ENCODE peak calls at places on chromosomes 4 and X, in nine cellular contexts. One of them, this sample, is unnamed.
A peak's percentile ranks its signal among the peaks of the same experiment; 100 is the strongest.

GRCh38 chrX:123756320-123756719 is 23.5 kb upstream of the THOC2 start:
- DNase-seq in mesothelial cell of epicardium: no peak
- DNase-seq in OCI-LY7: no peak
- DNase-seq in AG08396: peak; percentile 21
- DNase-seq in activated CD4-positive, alpha-beta T cell treated with anti-CD3 and anti-CD28 coated beads for 36 hours: no peak
- DNase-seq in NCI-H1930: no peak
- DNase-seq in Karpas-422: no peak
- DNase-seq in head of caudate nucleus: no peak
- DNase-seq in HCEC 1CT: peak; percentile 43
- DNase-seq in this sample: no peak

GRCh38 chrX:27555514-27555913 is 34.6 kb upstream of the DCAF8L2 start:
- DNase-seq in AG08396: no peak
- DNase-seq in head of caudate nucleus: no peak
- DNase-seq in NCI-H1930: peak; percentile 8
- DNase-seq in HCEC 1CT: no peak
- DNase-seq in Karpas-422: peak; percentile 72
- DNase-seq in OCI-LY7: peak; percentile 0
- DNase-seq in mesothelial cell of epicardium: no peak
- DNase-seq in activated CD4-positive, alpha-beta T cell treated with anti-CD3 and anti-CD28 coated beads for 36 hours: no peak
- DNase-seq in this sample: no peak

GRCh38 chr4:113620032-113620431 is 141.5 kb downstream of the CAMK2D start:
- DNase-seq in AG08396: no peak
- DNase-seq in NCI-H1930: no peak
- DNase-seq in HCEC 1CT: no peak
- DNase-seq in Karpas-422: peak; percentile 51
- DNase-seq in OCI-LY7: peak; percentile 39
- DNase-seq in activated CD4-positive, alpha-beta T cell treated with anti-CD3 and anti-CD28 coated beads for 36 hours: no peak
- DNase-seq in mesothelial cell of epicardium: no peak
- DNase-seq in head of caudate nucleus: no peak
- DNase-seq in this sample: no peak

GRCh38 chr4:80989921-80990544 is 40.5 kb upstream of the BMP3 start:
- DNase-seq in NCI-H1930: no peak
- DNase-seq in OCI-LY7: peak; percentile 87
- DNase-seq in Karpas-422: peak; percentile 68
- DNase-seq in AG08396: peak; percentile 40
- DNase-seq in HCEC 1CT: peak; percentile 53
- DNase-seq in mesothelial cell of epicardium: no peak
- DNase-seq in head of caudate nucleus: peak; percentile 30
- DNase-seq in activated CD4-positive, alpha-beta T cell treated with anti-CD3 and anti-CD28 coated beads for 36 hours: no peak
- DNase-seq in this sample: no peak

GRCh38 chr4:13611283-13611842 is 16.2 kb downstream of the BOD1L1 start:
- DNase-seq in head of caudate nucleus: no peak
- DNase-seq in AG08396: peak; percentile 42
- DNase-seq in Karpas-422: no peak
- DNase-seq in HCEC 1CT: peak; percentile 18
- DNase-seq in OCI-LY7: peak; percentile 72
- DNase-seq in activated CD4-positive, alpha-beta T cell treated with anti-CD3 and anti-CD28 coated beads for 36 hours: no peak
- DNase-seq in mesothelial cell of epicardium: no peak
- DNase-seq in NCI-H1930: no peak
- DNase-seq in this sample: no peak

GRCh38 chrX:5650904-5651303 is 577.8 kb downstream of the NLGN4X start:
- DNase-seq in HCEC 1CT: no peak
- DNase-seq in AG08396: no peak
- DNase-seq in activated CD4-positive, alpha-beta T cell treated with anti-CD3 and anti-CD28 coated beads for 36 hours: no peak
- DNase-seq in OCI-LY7: no peak
- DNase-seq in head of caudate nucleus: no peak
- DNase-seq in mesothelial cell of epicardium: no peak
- DNase-seq in NCI-H1930: no peak
- DNase-seq in Karpas-422: no peak
- DNase-seq in this sample: no peak

GRCh38 chr4:173934933-173935620 is 348.4 kb downstream of the FBXO8 start:
- DNase-seq in OCI-LY7: no peak
- DNase-seq in HCEC 1CT: no peak
- DNase-seq in head of caudate nucleus: no peak
- DNase-seq in activated CD4-positive, alpha-beta T cell treated with anti-CD3 and anti-CD28 coated beads for 36 hours: no peak
- DNase-seq in Karpas-422: no peak
- DNase-seq in AG08396: no peak
- DNase-seq in NCI-H1930: no peak
- DNase-seq in mesothelial cell of epicardium: no peak
- DNase-seq in this sample: no peak

GRCh38 chr4:2090642-2091041 is 31.5 kb downstream of the NAT8L start:
- DNase-seq in head of caudate nucleus: no peak
- DNase-seq in activated CD4-positive, alpha-beta T cell treated with anti-CD3 and anti-CD28 coated beads for 36 hours: no peak
- DNase-seq in HCEC 1CT: no peak
- DNase-seq in AG08396: no peak
- DNase-seq in NCI-H1930: no peak
- DNase-seq in mesothelial cell of epicardium: no peak
- DNase-seq in OCI-LY7: no peak
- DNase-seq in Karpas-422: no peak
- DNase-seq in this sample: no peak

GRCh38 chr4:30839583-30840520 is 119.7 kb downstream of the PCDH7 start:
- DNase-seq in OCI-LY7: no peak
- DNase-seq in HCEC 1CT: peak; percentile 59
- DNase-seq in Karpas-422: no peak
- DNase-seq in AG08396: no peak
- DNase-seq in activated CD4-positive, alpha-beta T cell treated with anti-CD3 and anti-CD28 coated beads for 36 hours: no peak
- DNase-seq in NCI-H1930: no peak
- DNase-seq in mesothelial cell of epicardium: no peak
- DNase-seq in head of caudate nucleus: no peak
- DNase-seq in this sample: no peak

GRCh38 chr4:183422962-183423653 is 21.3 kb upstream of the CDKN2AIP start:
- DNase-seq in NCI-H1930: no peak
- DNase-seq in mesothelial cell of epicardium: no peak
- DNase-seq in OCI-LY7: no peak
- DNase-seq in HCEC 1CT: peak; percentile 36
- DNase-seq in activated CD4-positive, alpha-beta T cell treated with anti-CD3 and anti-CD28 coated beads for 36 hours: no peak
- DNase-seq in AG08396: no peak
- DNase-seq in head of caudate nucleus: no peak
- DNase-seq in Karpas-422: no peak
- DNase-seq in this sample: no peak

GRCh38 chr4:38469410-38469809 is 194.6 kb upstream of the KLF3 start:
- DNase-seq in Karpas-422: no peak
- DNase-seq in OCI-LY7: no peak
- DNase-seq in head of caudate nucleus: no peak
- DNase-seq in activated CD4-positive, alpha-beta T cell treated with anti-CD3 and anti-CD28 coated beads for 36 hours: no peak
- DNase-seq in HCEC 1CT: no peak
- DNase-seq in AG08396: no peak
- DNase-seq in mesothelial cell of epicardium: no peak
- DNase-seq in NCI-H1930: no peak
- DNase-seq in this sample: no peak

GRCh38 chr4:146795721-146796120 is 149.9 kb downstream of the TTC29 start:
- DNase-seq in OCI-LY7: no peak
- DNase-seq in HCEC 1CT: no peak
- DNase-seq in AG08396: no peak
- DNase-seq in mesothelial cell of epicardium: no peak
- DNase-seq in head of caudate nucleus: no peak
- DNase-seq in Karpas-422: no peak
- DNase-seq in NCI-H1930: no peak
- DNase-seq in activated CD4-positive, alpha-beta T cell treated with anti-CD3 and anti-CD28 coated beads for 36 hours: no peak
- DNase-seq in this sample: no peak

GRCh38 chr4:186765673-186766546 is 42.3 kb upstream of the FAT1 start:
- DNase-seq in activated CD4-positive, alpha-beta T cell treated with anti-CD3 and anti-CD28 coated beads for 36 hours: no peak
- DNase-seq in AG08396: no peak
- DNase-seq in Karpas-422: no peak
- DNase-seq in HCEC 1CT: peak; percentile 29
- DNase-seq in NCI-H1930: no peak
- DNase-seq in OCI-LY7: no peak
- DNase-seq in mesothelial cell of epicardium: no peak
- DNase-seq in head of caudate nucleus: no peak
- DNase-seq in this sample: no peak

GRCh38 chr4:40749717-40750460 is at the start of gene NSUN7:
- DNase-seq in Karpas-422: no peak
- DNase-seq in activated CD4-positive, alpha-beta T cell treated with anti-CD3 and anti-CD28 coated beads for 36 hours: peak; percentile 61
- DNase-seq in HCEC 1CT: no peak
- DNase-seq in AG08396: no peak
- DNase-seq in NCI-H1930: peak; percentile 51
- DNase-seq in mesothelial cell of epicardium: peak; percentile 86
- DNase-seq in head of caudate nucleus: no peak
- DNase-seq in OCI-LY7: peak; percentile 49
- DNase-seq in this sample: peak; percentile 22

GRCh38 chr4:98363431-98363830 is 102.2 kb downstream of the RAP1GDS1 start:
- DNase-seq in NCI-H1930: no peak
- DNase-seq in head of caudate nucleus: no peak
- DNase-seq in activated CD4-positive, alpha-beta T cell treated with anti-CD3 and anti-CD28 coated beads for 36 hours: no peak
- DNase-seq in HCEC 1CT: no peak
- DNase-seq in Karpas-422: no peak
- DNase-seq in mesothelial cell of epicardium: no peak
- DNase-seq in AG08396: no peak
- DNase-seq in OCI-LY7: no peak
- DNase-seq in this sample: no peak

GRCh38 chr4:73660808-73661207 is 40.6 kb upstream of the RASSF6 start:
- DNase-seq in mesothelial cell of epicardium: no peak
- DNase-seq in NCI-H1930: no peak
- DNase-seq in OCI-LY7: no peak
- DNase-seq in activated CD4-positive, alpha-beta T cell treated with anti-CD3 and anti-CD28 coated beads for 36 hours: no peak
- DNase-seq in Karpas-422: no peak
- DNase-seq in AG08396: no peak
- DNase-seq in head of caudate nucleus: no peak
- DNase-seq in HCEC 1CT: no peak
- DNase-seq in this sample: no peak

GRCh38 chr4:25702848-25703247 is 47.2 kb downstream of the SLC34A2 start:
- DNase-seq in activated CD4-positive, alpha-beta T cell treated with anti-CD3 and anti-CD28 coated beads for 36 hours: no peak
- DNase-seq in HCEC 1CT: peak; percentile 2
- DNase-seq in NCI-H1930: no peak
- DNase-seq in Karpas-422: no peak
- DNase-seq in mesothelial cell of epicardium: no peak
- DNase-seq in AG08396: no peak
- DNase-seq in head of caudate nucleus: peak; percentile 17
- DNase-seq in OCI-LY7: no peak
- DNase-seq in this sample: peak; percentile 63

GRCh38 chrX:43973249-43973672 is at the start of gene NDP:
- DNase-seq in NCI-H1930: no peak
- DNase-seq in HCEC 1CT: peak; percentile 5
- DNase-seq in OCI-LY7: no peak
- DNase-seq in mesothelial cell of epicardium: no peak
- DNase-seq in Karpas-422: no peak
- DNase-seq in head of caudate nucleus: peak; percentile 37
- DNase-seq in activated CD4-positive, alpha-beta T cell treated with anti-CD3 and anti-CD28 coated beads for 36 hours: no peak
- DNase-seq in AG08396: no peak
- DNase-seq in this sample: no peak

GRCh38 chr4:78749972-78750727 is 26.0 kb upstream of the BMP2K start:
- DNase-seq in HCEC 1CT: no peak
- DNase-seq in OCI-LY7: peak; percentile 81
- DNase-seq in activated CD4-positive, alpha-beta T cell treated with anti-CD3 and anti-CD28 coated beads for 36 hours: no peak
- DNase-seq in Karpas-422: peak; percentile 59
- DNase-seq in AG08396: no peak
- DNase-seq in head of caudate nucleus: no peak
- DNase-seq in mesothelial cell of epicardium: no peak
- DNase-seq in NCI-H1930: no peak
- DNase-seq in this sample: no peak

GRCh38 chrX:142249721-142250120 is 44.6 kb upstream of the MAGEC2 start:
- DNase-seq in head of caudate nucleus: no peak
- DNase-seq in OCI-LY7: no peak
- DNase-seq in Karpas-422: no peak
- DNase-seq in NCI-H1930: no peak
- DNase-seq in AG08396: no peak
- DNase-seq in mesothelial cell of epicardium: no peak
- DNase-seq in HCEC 1CT: no peak
- DNase-seq in activated CD4-positive, alpha-beta T cell treated with anti-CD3 and anti-CD28 coated beads for 36 hours: no peak
- DNase-seq in this sample: no peak

GRCh38 chr4:168562021-168562691 is 65.3 kb downstream of the PALLD start:
- DNase-seq in head of caudate nucleus: no peak
- DNase-seq in NCI-H1930: no peak
- DNase-seq in Karpas-422: no peak
- DNase-seq in OCI-LY7: no peak
- DNase-seq in AG08396: no peak
- DNase-seq in HCEC 1CT: peak; percentile 40
- DNase-seq in activated CD4-positive, alpha-beta T cell treated with anti-CD3 and anti-CD28 coated beads for 36 hours: no peak
- DNase-seq in mesothelial cell of epicardium: no peak
- DNase-seq in this sample: no peak

GRCh38 chrX:133783273-133783672 is 202.1 kb downstream of the GPC3 start:
- DNase-seq in OCI-LY7: peak; percentile 51
- DNase-seq in NCI-H1930: no peak
- DNase-seq in Karpas-422: peak; percentile 85
- DNase-seq in HCEC 1CT: no peak
- DNase-seq in head of caudate nucleus: no peak
- DNase-seq in AG08396: no peak
- DNase-seq in activated CD4-positive, alpha-beta T cell treated with anti-CD3 and anti-CD28 coated beads for 36 hours: no peak
- DNase-seq in mesothelial cell of epicardium: no peak
- DNase-seq in this sample: no peak

GRCh38 chrX:281166-281999 is at the start of gene PLCXD1:
- DNase-seq in mesothelial cell of epicardium: peak; percentile 69
- DNase-seq in NCI-H1930: no peak
- DNase-seq in AG08396: no peak
- DNase-seq in HCEC 1CT: no peak
- DNase-seq in activated CD4-positive, alpha-beta T cell treated with anti-CD3 and anti-CD28 coated beads for 36 hours: peak; percentile 77
- DNase-seq in OCI-LY7: peak; percentile 84
- DNase-seq in Karpas-422: peak; percentile 90
- DNase-seq in head of caudate nucleus: peak; percentile 25
- DNase-seq in this sample: no peak

GRCh38 chr4:43835869-43836268 is 612.7 kb downstream of the KCTD8 start:
- DNase-seq in NCI-H1930: no peak
- DNase-seq in AG08396: no peak
- DNase-seq in Karpas-422: no peak
- DNase-seq in OCI-LY7: no peak
- DNase-seq in activated CD4-positive, alpha-beta T cell treated with anti-CD3 and anti-CD28 coated beads for 36 hours: no peak
- DNase-seq in HCEC 1CT: no peak
- DNase-seq in head of caudate nucleus: no peak
- DNase-seq in mesothelial cell of epicardium: no peak
- DNase-seq in this sample: no peak

GRCh38 chrX:101550362-101550761 is at the start of gene ARMCX1:
- DNase-seq in mesothelial cell of epicardium: peak; percentile 48
- DNase-seq in AG08396: peak; percentile 78
- DNase-seq in NCI-H1930: peak; percentile 48
- DNase-seq in Karpas-422: no peak
- DNase-seq in activated CD4-positive, alpha-beta T cell treated with anti-CD3 and anti-CD28 coated beads for 36 hours: peak; percentile 56
- DNase-seq in HCEC 1CT: peak; percentile 64
- DNase-seq in OCI-LY7: no peak
- DNase-seq in head of caudate nucleus: peak; percentile 85
- DNase-seq in this sample: peak; percentile 77

GRCh38 chrX:153609917-153610833 is 11.2 kb upstream of the CCNQ start:
- DNase-seq in head of caudate nucleus: peak; percentile 75
- DNase-seq in mesothelial cell of epicardium: peak; percentile 85
- DNase-seq in NCI-H1930: peak; percentile 72
- DNase-seq in Karpas-422: peak; percentile 86
- DNase-seq in OCI-LY7: no peak
- DNase-seq in HCEC 1CT: peak; percentile 43
- DNase-seq in activated CD4-positive, alpha-beta T cell treated with anti-CD3 and anti-CD28 coated beads for 36 hours: peak; percentile 85
- DNase-seq in AG08396: peak; percentile 74
- DNase-seq in this sample: peak; percentile 77

GRCh38 chrX:2450681-2451080 is 50.1 kb downstream of the DHRSX start:
- DNase-seq in AG08396: no peak
- DNase-seq in OCI-LY7: no peak
- DNase-seq in Karpas-422: no peak
- DNase-seq in activated CD4-positive, alpha-beta T cell treated with anti-CD3 and anti-CD28 coated beads for 36 hours: no peak
- DNase-seq in HCEC 1CT: no peak
- DNase-seq in NCI-H1930: no peak
- DNase-seq in mesothelial cell of epicardium: no peak
- DNase-seq in head of caudate nucleus: no peak
- DNase-seq in this sample: no peak